ENCODE peak calls at places on chromosomes 4 and X, in eight cellular contexts. Z, N, T, Y, E, B, V and X are unnamed samples.

GRCh38 chrX:8663325-8663724 is 68.6 kb downstream of the ANOS1 start:
- DNase-seq in Z (no peak), N (no peak), T (no peak), Y (no peak), E (no peak), B (no peak), V (no peak), X (no peak)

GRCh38 chrX:107226766-107227165 is 20.4 kb downstream of the DNAAF6 start:
- DNase-seq in Z (no peak), N (no peak), T (no peak), Y (no peak), E (no peak), B (no peak), V (no peak), X (no peak)

GRCh38 chr4:2363056-2363719 is 55.3 kb downstream of the ZFYVE28 start:
- DNase-seq in Z (no peak), N (peak; percentile 47), T (no peak), Y (no peak), E (no peak), B (peak; percentile 38), V (peak; percentile 54), X (no peak)

GRCh38 chrX:48698306-48698705 is 1.8 kb downstream of the SUV39H1 start:
- DNase-seq in Z (no peak), N (no peak), T (no peak), Y (no peak), E (no peak), B (no peak), V (no peak), X (no peak)

GRCh38 chr4:6095023-6095817 is 77.0 kb upstream of the C4orf50 start:
- DNase-seq in Z (no peak), N (no peak), T (no peak), Y (no peak), E (no peak), B (no peak), V (no peak), X (no peak)

GRCh38 chr4:3480528-3481112 is 17.5 kb downstream of the DOK7 start:
- DNase-seq in Z (peak; percentile 89), N (peak; percentile 80), T (peak; percentile 56), Y (peak; percentile 63), E (peak; percentile 91), B (peak; percentile 81), V (peak; percentile 95), X (peak; percentile 60)

GRCh38 chrX:72317139-72317538 is 11.4 kb upstream of the CITED1 start:
- DNase-seq in Z (no peak), N (no peak), T (no peak), Y (no peak), E (no peak), B (no peak), V (no peak), X (no peak)

GRCh38 chrX:136870064-136870463 is 10.5 kb downstream of the RBMX start:
- DNase-seq in Z (no peak), N (no peak), T (no peak), Y (no peak), E (no peak), B (no peak), V (no peak), X (no peak)

GRCh38 chr4:183588169-183588675 is 70.8 kb downstream of the RWDD4 start:
- DNase-seq in Z (no peak), N (no peak), T (no peak), Y (no peak), E (no peak), B (peak; percentile 8), V (no peak), X (no peak)

GRCh38 chrX:102067966-102068723 is 57.3 kb upstream of the TCEAL2 start:
- DNase-seq in Z (peak; percentile 2), N (no peak), T (peak; percentile 13), Y (no peak), E (no peak), B (peak; percentile 60), V (no peak), X (peak; percentile 13)

GRCh38 chr4:178316211-178316610 is 874.0 kb upstream of the AGA start:
- DNase-seq in Z (no peak), N (no peak), T (peak; percentile 71), Y (no peak), E (no peak), B (no peak), V (no peak), X (no peak)

GRCh38 chrX:153649915-153650782 is 3.1 kb downstream of the DUSP9 start:
- DNase-seq in Z (no peak), N (peak; percentile 21), T (no peak), Y (no peak), E (no peak), B (no peak), V (peak; percentile 67), X (no peak)

GRCh38 chr4:123323998-123324397 is 72.6 kb upstream of the SPRY1 start:
- DNase-seq in Z (no peak), N (no peak), T (no peak), Y (no peak), E (no peak), B (no peak), V (no peak), X (no peak)

GRCh38 chr4:82431831-82432230 is 1.4 kb downstream of the ENOPH1 start:
- DNase-seq in Z (no peak), N (no peak), T (no peak), Y (no peak), E (no peak), B (peak; percentile 15), V (no peak), X (no peak)

GRCh38 chr4:153467154-153467896 is 1.2 kb downstream of the TMEM131L start:
- DNase-seq in Z (no peak), N (peak; percentile 86), T (peak; percentile 72), Y (peak; percentile 51), E (peak; percentile 74), B (peak; percentile 35), V (no peak), X (peak; percentile 35)

GRCh38 chr4:3268395-3269104 is 19.6 kb downstream of the MSANTD1 start:
- DNase-seq in Z (no peak), N (no peak), T (no peak), Y (no peak), E (no peak), B (no peak), V (peak; percentile 42), X (no peak)

GRCh38 chr4:76659103-76659490 is 224.1 kb downstream of the SHROOM3 start:
- DNase-seq in Z (no peak), N (no peak), T (peak; percentile 14), Y (no peak), E (no peak), B (no peak), V (no peak), X (no peak)

GRCh38 chr4:118335316-118335715 is 17.5 kb downstream of the PRSS12 start:
- DNase-seq in Z (no peak), N (no peak), T (no peak), Y (no peak), E (no peak), B (no peak), V (no peak), X (no peak)

GRCh38 chr4:126582737-126583136 is 1050.0 kb upstream of the INTU start:
- DNase-seq in Z (no peak), N (no peak), T (no peak), Y (no peak), E (no peak), B (peak; percentile 16), V (no peak), X (no peak)

GRCh38 chrX:44890247-44890646 is 17.3 kb downstream of the KDM6A start:
- DNase-seq in Z (no peak), N (no peak), T (no peak), Y (no peak), E (no peak), B (no peak), V (no peak), X (no peak)

GRCh38 chr4:89797117-89797516 is 39.8 kb downstream of the SNCA start:
- DNase-seq in Z (no peak), N (no peak), T (no peak), Y (no peak), E (no peak), B (no peak), V (no peak), X (no peak)